ENCODE peak calls at places on chromosomes 11 and 22, in seven cellular contexts. L is T-helper 1 cell, V is adrenal gland, M is heart left ventricle, R is PC-9, W is GM13976, O is frontal cortex. P is an unnamed sample.

GRCh38 chr11:56577621-56578020 is at the start of gene OR5M10:
- DNase-seq in L (no peak), V (no peak), M (no peak), R (no peak), W (no peak), O (no peak), P (no peak)

GRCh38 chr11:9459573-9460321 is 1.1 kb upstream of the ZNF143 start:
- DNase-seq in L (no peak), V (peak), M (no peak), R (no peak), W (peak), O (no peak), P (no peak)

GRCh38 chr11:118641463-118642019 is 34.1 kb downstream of the PHLDB1 start:
- DNase-seq in L (no peak), V (no peak), M (no peak), R (peak), W (no peak), O (no peak), P (no peak)

GRCh38 chr11:32071811-32072210 is 19.1 kb upstream of the RCN1 start:
- DNase-seq in L (no peak), V (no peak), M (no peak), R (peak), W (no peak), O (no peak), P (no peak)

GRCh38 chr22:42192547-42192946 is 61.9 kb upstream of the CYP2D6 start:
- DNase-seq in L (no peak), V (no peak), M (no peak), R (no peak), W (no peak), O (no peak), P (no peak)

GRCh38 chr11:104968856-104969776 is 742 bp upstream of the CASP4 start:
- DNase-seq in L (no peak), V (peak), M (peak), R (no peak), W (no peak), O (no peak), P (no peak)

GRCh38 chr11:84648413-84648812 is 978.7 kb downstream of the DLG2 start:
- DNase-seq in L (no peak), V (no peak), M (no peak), R (no peak), W (no peak), O (no peak), P (no peak)

GRCh38 chr11:62593434-62594044 is 2.2 kb upstream of the TUT1 start:
- DNase-seq in L (peak), V (peak), M (peak), R (peak), W (peak), O (no peak), P (no peak)

GRCh38 chr11:133501643-133502535 is 30.4 kb downstream of the OPCML start:
- DNase-seq in L (no peak), V (no peak), M (peak), R (no peak), W (no peak), O (no peak), P (no peak)